ENCODE peak calls at places on chromosomes 1 and 21, in four cellular contexts. S is NCI-H1105; F is T-helper 2 cell; J is activated CD4-positive, alpha-beta T cell treated with anti-CD3 and anti-CD28 coated beads, Interleukin-2, amount 10 ng/mL, durations not matched to agents 7 days and 5 days. Y is an unnamed sample.

GRCh38 chr1:234969630-234970370 is 158.8 kb downstream of the TOMM20 start:
- DNase-seq in S (peak), J (no peak), F (no peak), Y (no peak)

GRCh38 chr1:174877208-174877673 is 122.5 kb upstream of the CACYBP start:
- DNase-seq in J (no peak), S (peak), F (no peak), Y (no peak)

GRCh38 chr1:31696246-31696645 is 7.6 kb downstream of the COL16A1 start:
- DNase-seq in S (peak), J (no peak), F (no peak), Y (no peak)

GRCh38 chr1:208034135-208034534 is 123.2 kb upstream of the CD34 start:
- DNase-seq in J (no peak), F (no peak), S (no peak), Y (no peak)

GRCh38 chr1:103069201-103069600 is 39.1 kb downstream of the COL11A1 start:
- DNase-seq in J (no peak), F (no peak), S (no peak), Y (no peak)

GRCh38 chr1:27099154-27099903 is 55.6 kb downstream of the SLC9A1 start:
- DNase-seq in S (peak), J (no peak), F (no peak), Y (no peak)

GRCh38 chr1:158146165-158146564 is 34.5 kb upstream of the CD1D start:
- DNase-seq in J (no peak), S (no peak), F (no peak), Y (no peak)

GRCh38 chr1:94854458-94855306 is 34.5 kb downstream of the SLC44A3 start:
- DNase-seq in J (peak), F (peak), S (peak), Y (peak)

GRCh38 chr1:203095061-203095690 is 9.4 kb upstream of the MYOG start:
- DNase-seq in F (no peak), J (no peak), S (no peak), Y (no peak)

GRCh38 chr1:76867342-76868130 is at the start of gene ST6GALNAC5:
- DNase-seq in F (no peak), J (no peak), S (peak), Y (no peak)

GRCh38 chr21:42753804-42754203 is 100.4 kb downstream of the PDE9A start:
- DNase-seq in S (no peak), J (no peak), F (no peak), Y (no peak)

GRCh38 chr1:246065592-246065991 is 441.5 kb downstream of the SMYD3 start:
- DNase-seq in J (no peak), S (no peak), F (no peak), Y (no peak)

GRCh38 chr21:39441502-39442475 is 3.8 kb downstream of the LCA5L start:
- DNase-seq in F (no peak), S (peak), J (peak), Y (peak)

GRCh38 chr1:93616221-93616995 is 65.2 kb downstream of the BCAR3 start:
- DNase-seq in J (no peak), S (no peak), F (no peak), Y (no peak)

GRCh38 chr1:202854787-202855186 is 34.2 kb downstream of the RABIF start:
- DNase-seq in S (no peak), J (no peak), F (no peak), Y (no peak)

GRCh38 chr1:207007352-207008033 is 25.1 kb downstream of the C1orf116 start:
- DNase-seq in J (no peak), F (no peak), S (no peak), Y (no peak)

GRCh38 chr1:30411206-30411605 is 312.2 kb downstream of the MATN1 start:
- DNase-seq in J (no peak), F (no peak), S (no peak), Y (no peak)

GRCh38 chr1:23554481-23555224 is 4.6 kb downstream of the ID3 start:
- DNase-seq in J (peak), S (peak), F (peak), Y (peak)

GRCh38 chr1:215637041-215637573 is 70.0 kb downstream of the KCTD3 start:
- DNase-seq in S (no peak), F (no peak), J (no peak), Y (no peak)

GRCh38 chr1:159951016-159951415 is 3.0 kb downstream of the SLAMF9 start:
- DNase-seq in F (no peak), J (no peak), S (no peak), Y (no peak)

GRCh38 chr1:17553970-17554369 is 14.5 kb downstream of the ARHGEF10L start:
- DNase-seq in F (no peak), S (no peak), J (no peak), Y (no peak)

GRCh38 chr1:3518256-3518655 is 63.8 kb downstream of the ARHGEF16 start:
- DNase-seq in F (no peak), J (peak), S (no peak), Y (no peak)

GRCh38 chr1:242011879-242012674 is 13.2 kb upstream of the MAP1LC3C start:
- DNase-seq in S (no peak), J (no peak), F (no peak), Y (no peak)

GRCh38 chr1:224761245-224761644 is 145.1 kb downstream of the CNIH3 start:
- DNase-seq in F (no peak), S (no peak), J (no peak), Y (no peak)

GRCh38 chr1:14987829-14988603 is 165.5 kb upstream of the TMEM51 start:
- DNase-seq in F (no peak), J (no peak), S (no peak), Y (no peak)

GRCh38 chr1:215888159-215888558 is 321.1 kb downstream of the KCTD3 start:
- DNase-seq in F (no peak), J (no peak), S (peak), Y (no peak)

GRCh38 chr1:20696397-20697333 is 21.1 kb downstream of the KIF17 start:
- DNase-seq in F (peak), S (peak), J (peak), Y (peak)

Y was measured in AML-193.